ENCODE peak calls at places on chromosomes 5 and 9, in ten cellular contexts. One of them, this sample, is unnamed.
A peak's percentile ranks its signal among the peaks of the same experiment; 100 is the strongest.

GRCh38 chr5:91670565-91670964 is 287.4 kb upstream of the ARRDC3 start:
- DNase-seq in foreskin fibroblast: no peak
- DNase-seq in tibial artery: no peak
- DNase-seq in astrocyte of the cerebellum: no peak
- DNase-seq in dorsolateral prefrontal cortex: no peak
- DNase-seq in AG04450: no peak
- DNase-seq in left ventricle myocardium inferior: peak; percentile 28
- DNase-seq in GM06990: no peak
- DNase-seq in kidney: no peak
- DNase-seq in astrocyte of the spinal cord: no peak
- DNase-seq in this sample: no peak

GRCh38 chr5:8520922-8521321 is 652.0 kb downstream of the MTRR start:
- DNase-seq in astrocyte of the cerebellum: no peak
- DNase-seq in GM06990: no peak
- DNase-seq in left ventricle myocardium inferior: no peak
- DNase-seq in AG04450: no peak
- DNase-seq in astrocyte of the spinal cord: no peak
- DNase-seq in tibial artery: no peak
- DNase-seq in foreskin fibroblast: no peak
- DNase-seq in dorsolateral prefrontal cortex: no peak
- DNase-seq in kidney: no peak
- DNase-seq in this sample: no peak

GRCh38 chr5:52859619-52860018 is 71.9 kb downstream of the ITGA1 start:
- DNase-seq in kidney: no peak
- DNase-seq in tibial artery: no peak
- DNase-seq in foreskin fibroblast: no peak
- DNase-seq in AG04450: no peak
- DNase-seq in astrocyte of the cerebellum: peak; percentile 49
- DNase-seq in dorsolateral prefrontal cortex: no peak
- DNase-seq in astrocyte of the spinal cord: peak; percentile 80
- DNase-seq in left ventricle myocardium inferior: no peak
- DNase-seq in GM06990: no peak
- DNase-seq in this sample: peak; percentile 86

GRCh38 chr9:20940447-20941176 is 90.8 kb downstream of the HACD4 start:
- DNase-seq in foreskin fibroblast: peak; percentile 20
- DNase-seq in AG04450: no peak
- DNase-seq in dorsolateral prefrontal cortex: no peak
- DNase-seq in tibial artery: no peak
- DNase-seq in astrocyte of the spinal cord: no peak
- DNase-seq in astrocyte of the cerebellum: no peak
- DNase-seq in left ventricle myocardium inferior: no peak
- DNase-seq in kidney: no peak
- DNase-seq in GM06990: no peak
- DNase-seq in this sample: no peak

GRCh38 chr9:28774433-28775029 is 1201.2 kb upstream of the C9orf72 start:
- DNase-seq in astrocyte of the spinal cord: peak; percentile 50
- DNase-seq in astrocyte of the cerebellum: peak; percentile 24
- DNase-seq in tibial artery: no peak
- DNase-seq in left ventricle myocardium inferior: no peak
- DNase-seq in dorsolateral prefrontal cortex: no peak
- DNase-seq in GM06990: no peak
- DNase-seq in foreskin fibroblast: no peak
- DNase-seq in AG04450: no peak
- DNase-seq in kidney: no peak
- DNase-seq in this sample: peak; percentile 67

GRCh38 chr9:124941689-124942561 is 1.0 kb upstream of the GOLGA1 start:
- DNase-seq in AG04450: no peak
- DNase-seq in tibial artery: peak; percentile 75
- DNase-seq in dorsolateral prefrontal cortex: no peak
- DNase-seq in astrocyte of the spinal cord: peak; percentile 69
- DNase-seq in kidney: peak; percentile 86
- DNase-seq in foreskin fibroblast: no peak
- DNase-seq in left ventricle myocardium inferior: peak; percentile 47
- DNase-seq in GM06990: no peak
- DNase-seq in astrocyte of the cerebellum: peak; percentile 29
- DNase-seq in this sample: peak; percentile 71

GRCh38 chr9:101369286-101369685 is 15.5 kb downstream of the BAAT start:
- DNase-seq in AG04450: no peak
- DNase-seq in foreskin fibroblast: no peak
- DNase-seq in astrocyte of the cerebellum: peak; percentile 33
- DNase-seq in kidney: no peak
- DNase-seq in tibial artery: no peak
- DNase-seq in GM06990: no peak
- DNase-seq in astrocyte of the spinal cord: peak; percentile 36
- DNase-seq in left ventricle myocardium inferior: no peak
- DNase-seq in dorsolateral prefrontal cortex: no peak
- DNase-seq in this sample: peak; percentile 49

GRCh38 chr5:150645070-150645700 is 4.7 kb downstream of the SYNPO start:
- DNase-seq in left ventricle myocardium inferior: peak; percentile 78
- DNase-seq in foreskin fibroblast: peak; percentile 87
- DNase-seq in GM06990: no peak
- DNase-seq in kidney: peak; percentile 95
- DNase-seq in astrocyte of the cerebellum: no peak
- DNase-seq in AG04450: no peak
- DNase-seq in astrocyte of the spinal cord: peak; percentile 63
- DNase-seq in tibial artery: peak; percentile 85
- DNase-seq in dorsolateral prefrontal cortex: peak; percentile 29
- DNase-seq in this sample: peak; percentile 88

GRCh38 chr9:86175223-86175622 is 75.9 kb upstream of the GOLM1 start:
- DNase-seq in tibial artery: no peak
- DNase-seq in kidney: no peak
- DNase-seq in left ventricle myocardium inferior: no peak
- DNase-seq in foreskin fibroblast: no peak
- DNase-seq in dorsolateral prefrontal cortex: no peak
- DNase-seq in astrocyte of the cerebellum: no peak
- DNase-seq in GM06990: no peak
- DNase-seq in astrocyte of the spinal cord: no peak
- DNase-seq in AG04450: no peak
- DNase-seq in this sample: no peak

GRCh38 chr9:3760031-3760430 is 234.2 kb upstream of the RFX3 start:
- DNase-seq in dorsolateral prefrontal cortex: no peak
- DNase-seq in GM06990: no peak
- DNase-seq in foreskin fibroblast: no peak
- DNase-seq in tibial artery: no peak
- DNase-seq in astrocyte of the spinal cord: no peak
- DNase-seq in kidney: no peak
- DNase-seq in left ventricle myocardium inferior: no peak
- DNase-seq in AG04450: no peak
- DNase-seq in astrocyte of the cerebellum: no peak
- DNase-seq in this sample: peak; percentile 41
- TF ChIP-seq CTCF in dorsolateral prefrontal cortex: no peak
- TF ChIP-seq CTCF in GM06990: no peak
- TF ChIP-seq CTCF in foreskin fibroblast: no peak
- TF ChIP-seq CTCF in tibial artery: no peak
- TF ChIP-seq CTCF in astrocyte of the spinal cord: no peak
- TF ChIP-seq CTCF in kidney: no peak
- TF ChIP-seq CTCF in left ventricle myocardium inferior: no peak
- TF ChIP-seq CTCF in AG04450: no peak
- TF ChIP-seq CTCF in astrocyte of the cerebellum: no peak
- TF ChIP-seq CTCF in this sample: peak; percentile 32

GRCh38 chr9:9603345-9603744 is 1009.5 kb downstream of the PTPRD start:
- DNase-seq in astrocyte of the cerebellum: no peak
- DNase-seq in dorsolateral prefrontal cortex: no peak
- DNase-seq in astrocyte of the spinal cord: no peak
- DNase-seq in AG04450: no peak
- DNase-seq in foreskin fibroblast: no peak
- DNase-seq in tibial artery: no peak
- DNase-seq in left ventricle myocardium inferior: no peak
- DNase-seq in kidney: no peak
- DNase-seq in GM06990: no peak
- DNase-seq in this sample: no peak

GRCh38 chr9:9598723-9599122 is 1014.1 kb downstream of the PTPRD start:
- DNase-seq in AG04450: no peak
- DNase-seq in GM06990: no peak
- DNase-seq in foreskin fibroblast: no peak
- DNase-seq in kidney: no peak
- DNase-seq in astrocyte of the cerebellum: no peak
- DNase-seq in left ventricle myocardium inferior: no peak
- DNase-seq in tibial artery: no peak
- DNase-seq in dorsolateral prefrontal cortex: no peak
- DNase-seq in astrocyte of the spinal cord: no peak
- DNase-seq in this sample: no peak
- H3K4me3 ChIP-seq in AG04450: no peak overlapping the region
- H3K4me3 ChIP-seq in GM06990: no peak overlapping the region
- H3K4me3 ChIP-seq in foreskin fibroblast: no peak overlapping the region
- H3K4me3 ChIP-seq in kidney: no peak overlapping the region
- H3K4me3 ChIP-seq in astrocyte of the cerebellum: no peak overlapping the region
- H3K4me3 ChIP-seq in left ventricle myocardium inferior: no peak overlapping the region
- H3K4me3 ChIP-seq in tibial artery: no peak overlapping the region
- H3K4me3 ChIP-seq in dorsolateral prefrontal cortex: no peak overlapping the region
- H3K4me3 ChIP-seq in astrocyte of the spinal cord: no peak overlapping the region
- H3K4me3 ChIP-seq in this sample: no peak overlapping the region

GRCh38 chr9:109560470-109561132 is 62.5 kb upstream of the PTPN3 start:
- DNase-seq in GM06990: no peak
- DNase-seq in astrocyte of the spinal cord: no peak
- DNase-seq in tibial artery: no peak
- DNase-seq in dorsolateral prefrontal cortex: no peak
- DNase-seq in astrocyte of the cerebellum: no peak
- DNase-seq in AG04450: no peak
- DNase-seq in kidney: no peak
- DNase-seq in foreskin fibroblast: no peak
- DNase-seq in left ventricle myocardium inferior: peak; percentile 23
- DNase-seq in this sample: no peak
- TF ChIP-seq CTCF in GM06990: peak; percentile 15
- TF ChIP-seq CTCF in astrocyte of the spinal cord: peak; percentile 21
- TF ChIP-seq CTCF in tibial artery: no peak
- TF ChIP-seq CTCF in dorsolateral prefrontal cortex: no peak
- TF ChIP-seq CTCF in astrocyte of the cerebellum: peak; percentile 30
- TF ChIP-seq CTCF in AG04450: peak; percentile 24
- TF ChIP-seq CTCF in kidney: no peak
- TF ChIP-seq CTCF in foreskin fibroblast: no peak
- TF ChIP-seq CTCF in left ventricle myocardium inferior: peak; percentile 32
- TF ChIP-seq CTCF in this sample: no peak

GRCh38 chr9:21967707-21968106 is 26.5 kb downstream of the CDKN2A start:
- DNase-seq in tibial artery: no peak
- DNase-seq in left ventricle myocardium inferior: no peak
- DNase-seq in dorsolateral prefrontal cortex: no peak
- DNase-seq in foreskin fibroblast: no peak
- DNase-seq in astrocyte of the cerebellum: no peak
- DNase-seq in GM06990: no peak
- DNase-seq in kidney: no peak
- DNase-seq in AG04450: no peak
- DNase-seq in astrocyte of the spinal cord: no peak
- DNase-seq in this sample: no peak

GRCh38 chr9:21965401-21965951 is 28.7 kb downstream of the CDKN2A start:
- DNase-seq in left ventricle myocardium inferior: no peak
- DNase-seq in tibial artery: no peak
- DNase-seq in astrocyte of the spinal cord: peak; percentile 79
- DNase-seq in GM06990: peak; percentile 64
- DNase-seq in dorsolateral prefrontal cortex: no peak
- DNase-seq in kidney: peak; percentile 80
- DNase-seq in astrocyte of the cerebellum: no peak
- DNase-seq in foreskin fibroblast: peak; percentile 79
- DNase-seq in AG04450: peak; percentile 37
- DNase-seq in this sample: peak; percentile 91

GRCh38 chr9:21967169-21967568 is 27.0 kb downstream of the CDKN2A start:
- DNase-seq in left ventricle myocardium inferior: no peak
- DNase-seq in kidney: peak; percentile 65
- DNase-seq in astrocyte of the cerebellum: no peak
- DNase-seq in dorsolateral prefrontal cortex: no peak
- DNase-seq in GM06990: no peak
- DNase-seq in AG04450: no peak
- DNase-seq in foreskin fibroblast: no peak
- DNase-seq in tibial artery: no peak
- DNase-seq in astrocyte of the spinal cord: no peak
- DNase-seq in this sample: no peak

GRCh38 chr9:21966140-21966851 is 27.9 kb downstream of the CDKN2A start:
- DNase-seq in GM06990: no peak
- DNase-seq in astrocyte of the spinal cord: no peak
- DNase-seq in astrocyte of the cerebellum: no peak
- DNase-seq in AG04450: no peak
- DNase-seq in foreskin fibroblast: no peak
- DNase-seq in kidney: peak; percentile 57
- DNase-seq in dorsolateral prefrontal cortex: no peak
- DNase-seq in tibial artery: no peak
- DNase-seq in left ventricle myocardium inferior: no peak
- DNase-seq in this sample: no peak

GRCh38 chr9:21964925-21965385 is 29.2 kb downstream of the CDKN2A start:
- DNase-seq in astrocyte of the spinal cord: peak; percentile 61
- DNase-seq in foreskin fibroblast: no peak
- DNase-seq in kidney: peak; percentile 74
- DNase-seq in GM06990: peak; percentile 70
- DNase-seq in astrocyte of the cerebellum: no peak
- DNase-seq in dorsolateral prefrontal cortex: no peak
- DNase-seq in tibial artery: no peak
- DNase-seq in AG04450: no peak
- DNase-seq in left ventricle myocardium inferior: no peak
- DNase-seq in this sample: peak; percentile 88
- H3K4me3 ChIP-seq in astrocyte of the spinal cord: peak overlapping the region; percentile 33
- H3K4me3 ChIP-seq in foreskin fibroblast: peak overlapping the region; percentile 54
- H3K4me3 ChIP-seq in kidney: peak overlapping the region; percentile 10
- H3K4me3 ChIP-seq in GM06990: peak overlapping the region; percentile 40
- H3K4me3 ChIP-seq in astrocyte of the cerebellum: peak overlapping the region; percentile 38
- H3K4me3 ChIP-seq in dorsolateral prefrontal cortex: peak overlapping the region; percentile 44
- H3K4me3 ChIP-seq in tibial artery: peak overlapping the region; percentile 24
- H3K4me3 ChIP-seq in AG04450: peak overlapping the region; percentile 46
- H3K4me3 ChIP-seq in left ventricle myocardium inferior: peak overlapping the region; percentile 55
- H3K4me3 ChIP-seq in this sample: peak overlapping the region; percentile 61

DNA sequence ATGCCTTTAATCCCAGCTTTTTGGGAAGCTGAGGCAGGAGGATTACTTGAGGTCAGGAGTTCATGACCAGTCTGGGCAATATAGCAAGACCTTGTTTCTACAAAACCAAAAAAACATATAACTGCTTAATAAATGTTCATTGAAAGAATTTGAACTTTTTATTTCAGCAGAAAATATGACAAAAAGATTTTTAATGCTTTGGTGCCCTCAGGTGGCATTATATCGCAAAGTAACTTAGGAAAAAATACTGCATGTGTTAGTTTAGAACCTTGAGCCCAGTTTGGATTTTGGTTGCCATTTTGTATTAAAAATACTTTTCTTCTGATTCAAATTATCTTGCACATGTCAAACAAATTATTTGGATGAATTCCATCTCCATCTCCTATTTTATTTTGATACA is 103.2 kb downstream of the GPBP1 start:
- DNase-seq in kidney: no peak
- DNase-seq in dorsolateral prefrontal cortex: no peak
- DNase-seq in GM06990: no peak
- DNase-seq in tibial artery: no peak
- DNase-seq in left ventricle myocardium inferior: no peak
- DNase-seq in AG04450: no peak
- DNase-seq in astrocyte of the cerebellum: peak; percentile 16
- DNase-seq in astrocyte of the spinal cord: peak; percentile 36
- DNase-seq in foreskin fibroblast: no peak
- DNase-seq in this sample: peak; percentile 59
- TF ChIP-seq CTCF in kidney: no peak
- TF ChIP-seq CTCF in dorsolateral prefrontal cortex: no peak
- TF ChIP-seq CTCF in GM06990: no peak
- TF ChIP-seq CTCF in tibial artery: no peak
- TF ChIP-seq CTCF in left ventricle myocardium inferior: peak; percentile 40
- TF ChIP-seq CTCF in AG04450: peak; percentile 38
- TF ChIP-seq CTCF in astrocyte of the cerebellum: no peak
- TF ChIP-seq CTCF in astrocyte of the spinal cord: no peak
- TF ChIP-seq CTCF in foreskin fibroblast: no peak
- TF ChIP-seq CTCF in this sample: peak; percentile 43